ENCODE peak calls at places on chromosomes 7 and 10, in four cellular contexts. Y is MM.1S, S is keratinocyte, Z is PC-9. X is an unnamed sample.

GRCh38 chr7:127396184-127396583 is 3.7 kb upstream of the ZNF800 start:
- DNase-seq in Z (no peak), Y (peak; percentile 48), S (no peak), X (peak; percentile 18)

GRCh38 chr7:103117465-103117864 is 31.4 kb downstream of the NAPEPLD start:
- DNase-seq in Z (no peak), S (no peak), Y (no peak), X (no peak)

GRCh38 chr7:70580161-70580560 is 551.8 kb upstream of the GALNT17 start:
- DNase-seq in Z (no peak), Y (no peak), S (no peak), X (no peak)

GRCh38 chr7:23654508-23654907 is 25.5 kb upstream of the FAM221A start:
- DNase-seq in S (no peak), Y (peak; percentile 22), Z (no peak), X (no peak)

GRCh38 chr10:32326680-32327363 is 20.1 kb downstream of the EPC1 start:
- DNase-seq in Y (no peak), S (no peak), Z (no peak), X (no peak)

GRCh38 chr7:35749548-35749947 is 51.3 kb upstream of the SEPTIN7 start:
- DNase-seq in Z (no peak), Y (no peak), S (no peak), X (no peak)

GRCh38 chr7:26155531-26156375 is 3.8 kb downstream of the NFE2L3 start:
- DNase-seq in Z (peak; percentile 91), Y (no peak), S (no peak), X (no peak)

GRCh38 chr10:120651000-120651399 is 194.0 kb downstream of the PLPP4 start:
- DNase-seq in Y (no peak), Z (no peak), S (no peak), X (no peak)

GRCh38 chr7:74027683-74028320 is at the start of gene ELN:
- DNase-seq in S (no peak), Y (no peak), Z (no peak), X (no peak)

GRCh38 chr10:1659221-1659791 is 78.0 kb downstream of the ADARB2 start:
- DNase-seq in S (no peak), Y (no peak), Z (no peak), X (no peak)

GRCh38 chr7:17849504-17849903 is 90.8 kb downstream of the SNX13 start:
- DNase-seq in Z (no peak), Y (no peak), S (no peak), X (no peak)

GRCh38 chr7:27564881-27565482 is 97.7 kb downstream of the HIBADH start:
- DNase-seq in S (no peak), Y (no peak), Z (no peak), X (no peak)

GRCh38 chr10:69087600-69088470 is at the start of gene SRGN:
- DNase-seq in Y (peak; percentile 97), Z (peak; percentile 63), S (no peak), X (peak; percentile 72)

GRCh38 chr7:135976312-135977019 is 693 bp downstream of the MTPN start:
- DNase-seq in Z (no peak), S (no peak), Y (peak; percentile 41), X (peak; percentile 21)

GRCh38 chr10:113093188-113094113 is 143.4 kb downstream of the TCF7L2 start:
- DNase-seq in Z (peak; percentile 91), S (peak; percentile 52), Y (no peak), X (no peak)

GRCh38 chr7:131424219-131424822 is 96.6 kb downstream of the MKLN1 start:
- DNase-seq in S (no peak), Z (peak; percentile 43), Y (peak; percentile 64), X (peak; percentile 24)

GRCh38 chr10:79223346-79224048 is 123.8 kb upstream of the PPIF start:
- DNase-seq in Z (no peak), Y (no peak), S (no peak), X (no peak)

GRCh38 chr10:14032406-14032998 is 298.2 kb downstream of the FRMD4A start:
- DNase-seq in S (no peak), Y (no peak), Z (no peak), X (no peak)

GRCh38 chr7:11706666-11707605 is 125.1 kb downstream of the THSD7A start:
- DNase-seq in S (no peak), Z (no peak), Y (no peak), X (no peak)

GRCh38 chr10:667096-667495 is 22.4 kb downstream of the DIP2C start:
- DNase-seq in Z (no peak), S (no peak), Y (no peak), X (no peak)

GRCh38 chr10:29621161-29621560 is 13.6 kb downstream of the SVIL start:
- DNase-seq in Z (no peak), Y (no peak), S (no peak), X (no peak)

GRCh38 chr10:6044651-6045599 is 17.2 kb downstream of the IL2RA start:
- DNase-seq in Y (no peak), S (no peak), Z (no peak), X (peak; percentile 48)

GRCh38 chr7:35854311-35854710 is 53.5 kb downstream of the SEPTIN7 start:
- DNase-seq in S (no peak), Z (no peak), Y (no peak), X (no peak)

GRCh38 chr7:155846936-155847335 is 34.7 kb upstream of the SHH start:
- DNase-seq in S (no peak), Z (no peak), Y (no peak), X (no peak)

GRCh38 chr10:6124666-6125065 is 35.8 kb downstream of the RBM17 start:
- DNase-seq in S (no peak), Z (no peak), Y (no peak), X (no peak)

GRCh38 chr7:106277976-106278375 is 6.8 kb downstream of the NAMPT start:
- DNase-seq in Z (no peak), Y (no peak), S (no peak), X (no peak)

GRCh38 chr7:125661006-125661405 is 731.4 kb upstream of the POT1 start:
- DNase-seq in S (no peak), Y (no peak), Z (no peak), X (no peak)

GRCh38 chr10:112307631-112308502 is 24.7 kb downstream of the TECTB start:
- DNase-seq in Y (peak; percentile 32), Z (peak; percentile 36), S (no peak), X (peak; percentile 69)

GRCh38 chr7:55191161-55191925 is 172.5 kb downstream of the EGFR start:
- DNase-seq in Z (no peak), S (no peak), Y (no peak), X (no peak)

GRCh38 chr7:55690-56248 is 136.6 kb upstream of the FAM20C start:
- DNase-seq in S (no peak), Z (peak; percentile 35), Y (no peak), X (no peak)

DNA sequence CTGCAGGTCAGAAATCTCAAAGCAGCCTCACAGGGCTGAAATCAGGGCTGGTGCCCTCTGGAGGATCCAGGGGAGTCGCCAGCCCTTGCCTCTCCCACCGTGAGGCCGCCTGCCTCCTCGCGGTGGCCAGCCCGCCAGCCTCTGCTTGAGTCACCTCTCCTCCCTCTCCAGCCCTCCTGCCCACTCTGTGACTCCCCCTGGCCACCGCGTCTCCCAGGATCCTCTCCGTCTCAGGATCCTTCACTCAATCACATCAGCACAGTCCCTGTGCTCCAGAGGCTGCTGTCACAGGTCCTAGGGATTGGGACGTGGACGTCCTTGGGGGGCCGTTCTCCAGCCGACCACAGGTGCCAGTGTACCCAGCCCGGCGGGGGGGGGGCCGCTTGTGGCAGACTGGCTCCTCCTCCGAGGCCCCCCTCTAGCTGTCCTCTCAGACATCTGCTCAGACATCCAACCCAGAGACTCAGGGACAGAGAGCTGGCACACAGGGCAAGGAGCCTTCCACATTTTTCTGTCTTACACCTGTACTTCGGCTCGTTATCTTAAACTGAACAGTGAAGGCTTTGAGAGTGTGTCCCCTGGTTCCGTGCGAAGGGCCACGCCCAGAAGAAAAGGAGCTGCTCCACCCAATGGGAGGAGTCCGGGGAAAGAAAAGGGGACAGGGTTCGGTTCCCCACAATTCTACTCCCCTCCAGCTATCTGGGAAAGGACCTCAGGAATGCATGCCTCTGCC is 9.4 kb upstream of the PPP2R2D start:
- DNase-seq in Y (no peak), S (no peak), Z (no peak), X (no peak)
- TF ChIP-seq CTCF in Y (no peak), S (no peak), Z (no peak), X (no peak)

DNA sequence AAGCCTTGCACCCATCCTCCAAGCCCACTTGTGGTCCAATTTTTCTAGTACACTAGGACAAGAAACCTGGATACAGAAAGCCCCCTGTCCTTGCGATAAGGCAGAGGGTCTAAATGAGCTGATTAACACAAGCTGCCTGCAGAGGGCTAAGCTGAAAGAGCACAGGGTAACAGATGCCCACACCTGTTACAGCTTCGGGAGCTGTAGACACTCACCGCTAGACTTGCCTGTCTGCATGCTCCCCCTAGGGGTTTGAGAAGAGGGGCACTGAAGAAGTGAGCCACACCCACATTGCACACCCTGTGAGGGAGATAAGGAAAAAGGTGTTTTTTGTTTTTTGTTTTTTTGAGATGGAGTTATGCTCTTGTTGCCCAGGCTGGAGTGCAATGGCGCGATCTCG is 386.5 kb upstream of the AUTS2 start:
- DNase-seq in Y (no peak), S (no peak), Z (no peak), X (no peak)
- TF ChIP-seq CTCF in Y (no peak), S (no peak), Z (no peak), X (no peak)

DNA sequence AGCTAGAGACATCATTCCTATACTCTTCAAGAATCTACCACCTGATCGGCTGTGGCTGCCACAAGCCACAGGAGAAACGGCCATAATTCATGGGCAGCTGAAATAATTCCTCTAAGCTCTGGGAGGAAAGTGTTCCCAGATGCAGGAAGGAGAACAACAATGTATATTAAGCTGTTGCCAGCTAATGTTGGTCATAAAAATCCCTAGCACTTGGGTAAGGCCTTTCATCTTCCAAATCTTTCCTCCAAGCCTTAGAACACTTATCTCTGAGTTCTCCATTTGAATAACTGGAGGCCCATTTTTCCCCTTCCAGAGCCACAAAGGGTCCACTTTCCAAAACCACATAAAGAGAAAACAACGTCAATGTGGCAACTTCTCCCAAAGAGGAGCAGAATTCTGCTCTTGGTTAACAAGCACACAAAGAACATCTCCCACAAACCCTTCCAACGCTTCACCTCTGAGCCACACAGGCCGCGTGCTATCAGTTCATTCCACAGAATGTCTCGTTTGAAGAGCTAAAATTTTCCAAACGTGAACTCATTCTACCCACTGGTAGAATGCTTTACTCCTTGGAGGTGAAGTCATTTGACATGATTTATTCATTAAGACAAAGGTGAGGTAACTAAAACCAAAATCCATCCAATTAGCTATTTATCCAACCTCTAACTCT is 11.2 kb downstream of the KCNMA1 start:
- DNase-seq in S (no peak), Y (no peak), Z (no peak), X (no peak)
- TF ChIP-seq CTCF in S (no peak), Y (no peak), Z (no peak), X (no peak)

GRCh38 chr10:73628405-73628804 is 12.9 kb downstream of the MYOZ1 start:
- DNase-seq in S (no peak), Y (no peak), Z (peak; percentile 40), X (no peak)

GRCh38 chr10:73627300-73627699 is 14.0 kb downstream of the MYOZ1 start:
- DNase-seq in S (no peak), Y (no peak), Z (no peak), X (no peak)

GRCh38 chr10:73625884-73626753 is 15.2 kb downstream of the MYOZ1 start:
- DNase-seq in Y (peak; percentile 99), Z (peak; percentile 97), S (peak; percentile 87), X (peak; percentile 96)

GRCh38 chr10:73625004-73625883 is 16.0 kb downstream of the MYOZ1 start:
- DNase-seq in Z (peak; percentile 88), S (no peak), Y (peak; percentile 27), X (no peak)

DNA sequence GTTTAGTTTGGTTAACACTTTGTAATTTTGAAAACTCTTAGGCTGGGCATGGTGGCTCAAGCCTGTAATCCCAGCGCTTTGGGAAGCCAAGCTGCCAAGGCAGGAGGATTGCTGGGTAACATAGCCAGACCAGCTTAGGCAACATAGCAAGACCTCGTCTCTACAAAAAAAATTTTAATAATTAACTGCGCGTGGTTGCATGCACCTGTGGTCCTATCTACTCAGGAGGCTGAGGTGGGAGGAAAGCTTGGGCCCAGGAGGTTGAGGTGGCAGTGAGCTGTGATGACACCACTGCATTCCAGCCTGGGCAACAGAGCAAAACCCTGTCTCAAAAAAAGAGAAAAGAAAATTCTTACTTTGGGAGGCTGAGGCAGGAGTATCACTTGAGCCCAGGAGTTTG is 18.2 kb downstream of the MYOZ1 start:
- DNase-seq in Y (no peak), S (no peak), Z (no peak), X (no peak)
- TF ChIP-seq CTCF in Y (no peak), S (no peak), Z (no peak), X (no peak)

X was measured in GM13977.